ENCODE peak calls at places on chromosomes 12 and 14, in four cellular contexts. Q is PC-3, T is MM.1S, V is neural progenitor cell. K is an unnamed sample. For H3K4me1, the result is how much of the 10 kb centered on the place peaks cover.

GRCh38 chr14:75201087-75201486 is 24.7 kb upstream of the TMED10 start:
- DNase-seq in Q (no peak), T (no peak), V (no peak), K (peak)

GRCh38 chr12:94175763-94176660 is 27.6 kb downstream of the PLXNC1 start:
- DNase-seq in Q (peak), T (no peak), V (no peak), K (no peak)

GRCh38 chr14:95185452-95186392 is 28.4 kb upstream of the DICER1 start:
- DNase-seq in Q (no peak), T (no peak), V (no peak), K (no peak)

GRCh38 chr12:114636723-114637480 is 47.1 kb downstream of the TBX3 start:
- DNase-seq in Q (peak), T (no peak), V (peak), K (peak)

GRCh38 chr12:106234513-106234912 is 13.3 kb downstream of the CKAP4 start:
- DNase-seq in Q (peak), T (no peak), V (no peak), K (no peak)

GRCh38 chr12:11863478-11863906 is 207.2 kb upstream of the BCL2L14 start:
- DNase-seq in Q (no peak), T (no peak), V (no peak), K (peak)

GRCh38 chr12:119659289-119659897 is 8.5 kb upstream of the PRKAB1 start:
- DNase-seq in Q (peak), T (peak), V (peak), K (peak)

GRCh38 chr14:68568907-68569545 is 223.8 kb downstream of the ZFP36L1 start:
- DNase-seq in Q (no peak), T (no peak), V (peak), K (no peak)

GRCh38 chr14:64788706-64789105 is 84.5 kb downstream of the PLEKHG3 start:
- DNase-seq in Q (peak), T (no peak), V (no peak), K (peak)

GRCh38 chr12:56037161-56037560 is 4.6 kb upstream of the RPS26 start:
- DNase-seq in Q (no peak), T (no peak), V (no peak), K (no peak)

GRCh38 chr12:49893753-49894752 is 9.6 kb downstream of the FAIM2 start:
- DNase-seq in Q (peak), T (no peak), V (no peak), K (peak)

GRCh38 chr14:104118006-104118844 is 20.2 kb upstream of the KIF26A start:
- DNase-seq in Q (no peak), T (no peak), V (no peak), K (no peak)

GRCh38 chr12:61525331-61525730 is 734.9 kb upstream of the USP15 start:
- DNase-seq in Q (no peak), T (no peak), V (no peak), K (no peak)

GRCh38 chr12:101902641-101903040 is 25.3 kb downstream of the DRAM1 start:
- DNase-seq in Q (no peak), T (no peak), V (no peak), K (no peak)

GRCh38 chr12:79420146-79420618 is 270.6 kb downstream of the PAWR start:
- DNase-seq in Q (peak), T (peak), V (peak), K (peak)

GRCh38 chr14:56949828-56950227 is 139.5 kb upstream of the OTX2 start:
- DNase-seq in Q (no peak), T (no peak), V (no peak), K (no peak)

GRCh38 chr14:104931323-104931770 is 6.7 kb downstream of the PLD4 start:
- DNase-seq in Q (no peak), T (no peak), V (no peak), K (no peak)

GRCh38 chr12:121427556-121428055 is 27.7 kb downstream of the RNF34 start:
- DNase-seq in Q (no peak), T (no peak), V (no peak), K (no peak)

GRCh38 chr14:32808574-32809098 is 130.0 kb upstream of the NPAS3 start:
- DNase-seq in Q (peak), T (no peak), V (no peak), K (peak)

GRCh38 chr14:93858896-93859295 is 68.2 kb upstream of the FAM181A start:
- DNase-seq in Q (no peak), T (no peak), V (no peak), K (no peak)

GRCh38 chr12:98698603-98699463 is 53.7 kb downstream of the APAF1 start:
- DNase-seq in Q (peak), T (peak), V (no peak), K (no peak)

GRCh38 chr12:47820631-47821345 is 1.1 kb upstream of the HDAC7 start:
- DNase-seq in Q (peak), T (no peak), V (peak), K (peak)

GRCh38 chr12:58491296-58491695 is 429.0 kb downstream of the LRIG3 start:
- DNase-seq in Q (peak), T (no peak), V (no peak), K (peak)

GRCh38 chr12:82880442-82880901 is 193.8 kb downstream of the TMTC2 start:
- DNase-seq in Q (no peak), T (no peak), V (peak), K (no peak)

GRCh38 chr14:84482256-84483071 is 1047.5 kb upstream of the FLRT2 start:
- DNase-seq in Q (peak), T (no peak), V (peak), K (no peak)

GRCh38 chr12:117279606-117280005 is 81.8 kb downstream of the NOS1 start:
- DNase-seq in Q (no peak), T (no peak), V (no peak), K (no peak)

GRCh38 chr12:100427078-100427477 is 46.6 kb upstream of the NR1H4 start:
- DNase-seq in Q (peak), T (no peak), V (no peak), K (peak)

GRCh38 chr12:95805864-95806669 is 15.5 kb upstream of the NTN4 start:
- DNase-seq in Q (peak), T (no peak), V (no peak), K (peak)

DNA sequence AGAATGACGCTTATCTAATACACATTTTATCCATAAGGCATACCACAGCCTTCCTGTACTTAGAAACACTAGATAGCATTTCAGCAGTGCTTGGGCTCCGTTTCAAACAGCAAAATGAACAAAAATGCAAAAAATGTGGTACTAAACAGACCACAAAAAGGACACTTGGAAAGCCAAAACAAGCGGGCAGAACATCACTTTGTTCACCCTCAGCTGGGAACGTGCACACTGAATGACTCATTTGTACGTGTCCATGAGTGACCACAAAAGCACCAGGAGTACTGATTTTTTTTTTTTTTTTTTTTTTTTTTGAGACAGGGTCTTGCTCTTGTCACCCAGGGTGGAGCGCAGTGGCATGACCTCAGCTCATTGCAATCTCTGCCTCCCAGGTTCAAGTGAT is 8.9 kb upstream of the FOXN3 start:
- DNase-seq in Q (peak), T (no peak), V (no peak), K (peak)
- H3K4me1 ChIP-seq in Q (under half), T (under half), V (under half), K (under half)

GRCh38 chr14:22164616-22165015 is 424.4 kb downstream of the DAD1 start:
- DNase-seq in Q (peak), T (no peak), V (no peak), K (no peak)

GRCh38 chr14:22163051-22163450 is 426.0 kb downstream of the DAD1 start:
- DNase-seq in Q (peak), T (peak), V (peak), K (peak)

DNA sequence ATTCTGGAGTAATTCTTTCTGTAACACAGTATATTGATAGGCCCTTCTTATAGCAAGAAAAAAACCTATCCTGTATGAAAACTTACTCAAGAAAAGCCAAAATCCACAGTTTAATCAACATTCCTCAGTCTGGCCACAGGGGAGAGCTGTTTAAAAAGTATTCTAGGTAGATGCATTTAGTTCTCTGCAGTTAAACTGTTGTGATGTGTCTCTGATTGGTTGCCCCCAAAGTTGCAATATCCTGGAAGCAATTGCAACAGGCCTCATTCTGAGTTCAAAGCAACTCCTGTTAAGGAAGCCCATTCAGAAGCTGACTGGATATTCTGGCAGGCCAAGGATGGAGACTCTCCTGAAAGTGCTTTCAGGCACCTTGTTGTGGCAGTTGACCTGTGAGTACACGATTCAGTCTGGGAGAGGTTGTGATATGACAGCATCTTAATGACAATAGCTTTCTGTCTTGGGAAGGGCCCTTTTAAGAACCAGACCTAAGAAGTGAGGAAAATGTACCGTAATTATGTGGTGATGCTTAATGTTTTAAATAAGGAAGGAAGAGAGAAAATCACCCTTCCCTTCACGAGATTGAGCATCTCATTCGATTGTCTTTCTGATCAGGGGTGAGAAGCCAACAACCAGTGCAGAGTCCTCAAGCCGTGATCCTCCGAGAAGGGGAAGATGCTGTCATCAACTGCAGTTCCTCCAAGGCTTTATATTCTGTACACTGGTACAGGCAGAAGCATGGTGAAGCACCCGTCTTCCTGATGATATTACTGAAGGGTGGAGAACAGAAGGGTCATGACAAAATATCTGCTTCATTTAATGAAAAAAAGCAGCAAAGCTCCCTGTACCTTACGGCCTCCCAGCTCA is 420.7 kb downstream of the DAD1 start:
- DNase-seq in Q (peak), T (no peak), V (no peak), K (no peak)
- TF ChIP-seq CTCF in Q (no peak), T (no peak), V (peak), K (peak)

DNA sequence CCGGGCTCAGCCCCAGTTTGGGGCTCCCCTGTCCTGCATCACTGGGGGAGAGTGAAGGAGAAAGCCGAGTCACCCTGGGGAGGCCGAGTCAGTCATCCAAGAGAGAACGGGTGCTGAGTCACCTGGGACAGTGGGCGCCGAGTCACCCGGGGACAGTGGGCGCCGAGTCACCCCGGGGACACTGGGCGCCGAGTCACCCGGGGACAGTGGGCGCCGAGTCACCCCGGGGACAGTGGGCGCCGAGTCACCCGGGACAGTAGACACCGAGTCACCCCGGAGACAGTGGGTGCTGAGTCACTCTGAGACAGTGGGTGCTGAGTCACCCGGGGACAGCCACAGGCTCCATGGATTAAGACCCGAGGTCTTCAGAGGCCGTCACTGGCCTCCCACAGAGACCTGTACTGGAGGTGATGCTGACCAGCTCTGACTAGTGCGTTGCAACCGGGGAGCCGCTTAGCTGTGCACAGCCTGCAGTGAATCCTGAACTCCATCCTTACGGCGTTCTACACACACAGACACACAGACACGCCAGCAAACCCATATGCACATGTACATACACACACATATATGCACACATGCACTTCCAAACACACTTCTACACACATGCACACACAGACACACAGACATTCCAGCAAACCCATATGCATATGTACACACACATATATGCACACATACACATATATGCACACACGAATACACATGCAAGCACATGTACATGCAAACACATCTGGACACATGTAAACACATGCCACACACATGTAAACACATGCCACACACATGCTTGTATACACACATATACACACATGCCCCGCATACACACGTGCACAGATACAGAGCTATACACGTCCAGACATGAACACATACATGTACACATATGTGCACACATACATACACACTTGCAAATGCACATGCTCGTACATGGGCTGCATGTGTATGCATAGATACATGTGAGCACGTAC is 64.9 kb upstream of the GALNT9 start:
- DNase-seq in Q (peak), T (no peak), V (no peak), K (no peak)
- TF ChIP-seq EZH2phosphoT487 in Q (no peak), T (no peak), V (no peak), K (no peak)

DNA sequence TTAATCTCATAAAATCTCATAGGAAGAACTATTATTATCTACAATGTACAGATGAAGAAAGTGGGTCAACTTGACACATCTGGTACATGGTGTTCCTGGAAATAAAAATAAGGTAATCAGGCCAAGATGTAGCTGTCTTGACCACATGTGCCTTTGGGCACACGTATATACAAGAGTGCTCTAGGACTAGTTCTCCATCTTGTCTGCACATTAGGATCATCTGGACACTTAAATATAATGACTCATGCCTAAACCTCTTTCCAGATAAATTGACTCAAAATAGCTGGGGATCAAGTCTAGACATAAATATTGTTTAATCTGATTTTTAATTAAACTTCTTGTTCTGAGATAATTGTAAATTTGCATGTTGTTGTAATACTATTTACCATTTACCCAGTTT is 182.6 kb downstream of the CNTN1 start:
- DNase-seq in Q (no peak), T (no peak), V (no peak), K (no peak)
- H3K4me1 ChIP-seq in Q (under half), T (under half), V (under half), K (under half)

GRCh38 chr12:131213896-131214442 is 260.3 kb downstream of the ADGRD1 start:
- DNase-seq in Q (no peak), T (no peak), V (no peak), K (no peak)
- TF ChIP-seq CTCF in Q (no peak), T (no peak), V (no peak), K (no peak)

GRCh38 chr12:64385468-64385867 is 5.1 kb downstream of the C12orf56 start:
- DNase-seq in Q (peak), T (no peak), V (no peak), K (no peak)
- TF ChIP-seq EZH2phosphoT487 in Q (no peak), T (no peak), V (no peak), K (no peak)

GRCh38 chr14:99235578-99235977 is 36.4 kb downstream of the BCL11B start:
- DNase-seq in Q (no peak), T (no peak), V (no peak), K (no peak)

GRCh38 chr14:99232406-99233214 is 39.4 kb downstream of the BCL11B start:
- DNase-seq in Q (no peak), T (no peak), V (no peak), K (no peak)

GRCh38 chr14:99234982-99235491 is 37.0 kb downstream of the BCL11B start:
- DNase-seq in Q (no peak), T (no peak), V (peak), K (peak)

GRCh38 chr14:99233222-99234035 is 38.6 kb downstream of the BCL11B start:
- DNase-seq in Q (no peak), T (no peak), V (no peak), K (no peak)

DNA sequence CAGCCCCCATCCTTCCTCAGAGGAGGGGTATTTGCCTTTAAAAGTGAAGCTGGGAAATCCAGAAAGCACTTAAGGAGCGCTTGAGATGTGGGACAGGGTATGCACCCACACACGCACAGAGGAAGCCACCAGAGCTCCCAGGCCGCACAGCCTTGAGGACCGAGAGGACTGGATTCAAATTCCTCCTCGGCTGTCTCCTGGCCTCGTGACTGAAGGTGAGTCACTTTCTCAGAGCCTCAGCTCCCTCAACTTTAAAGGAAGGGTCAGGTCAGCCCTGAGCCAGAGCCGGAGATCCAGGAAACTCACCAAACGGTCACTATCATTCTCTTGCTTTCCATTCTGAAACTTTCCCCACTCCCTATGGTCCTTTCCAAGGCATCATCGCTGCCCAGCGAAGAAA is 37.6 kb downstream of the BCL11B start:
- DNase-seq in Q (no peak), T (no peak), V (no peak), K (no peak)
- H3K4me1 ChIP-seq in Q (under half), T (under half), V (under half), K (under half)

GRCh38 chr14:105931808-105932483 is 405.6 kb downstream of the TMEM121 start:
- DNase-seq in Q (peak), T (no peak), V (no peak), K (no peak)
- TF ChIP-seq CTCF in Q (peak), T (no peak), V (no peak), K (no peak)

DNA sequence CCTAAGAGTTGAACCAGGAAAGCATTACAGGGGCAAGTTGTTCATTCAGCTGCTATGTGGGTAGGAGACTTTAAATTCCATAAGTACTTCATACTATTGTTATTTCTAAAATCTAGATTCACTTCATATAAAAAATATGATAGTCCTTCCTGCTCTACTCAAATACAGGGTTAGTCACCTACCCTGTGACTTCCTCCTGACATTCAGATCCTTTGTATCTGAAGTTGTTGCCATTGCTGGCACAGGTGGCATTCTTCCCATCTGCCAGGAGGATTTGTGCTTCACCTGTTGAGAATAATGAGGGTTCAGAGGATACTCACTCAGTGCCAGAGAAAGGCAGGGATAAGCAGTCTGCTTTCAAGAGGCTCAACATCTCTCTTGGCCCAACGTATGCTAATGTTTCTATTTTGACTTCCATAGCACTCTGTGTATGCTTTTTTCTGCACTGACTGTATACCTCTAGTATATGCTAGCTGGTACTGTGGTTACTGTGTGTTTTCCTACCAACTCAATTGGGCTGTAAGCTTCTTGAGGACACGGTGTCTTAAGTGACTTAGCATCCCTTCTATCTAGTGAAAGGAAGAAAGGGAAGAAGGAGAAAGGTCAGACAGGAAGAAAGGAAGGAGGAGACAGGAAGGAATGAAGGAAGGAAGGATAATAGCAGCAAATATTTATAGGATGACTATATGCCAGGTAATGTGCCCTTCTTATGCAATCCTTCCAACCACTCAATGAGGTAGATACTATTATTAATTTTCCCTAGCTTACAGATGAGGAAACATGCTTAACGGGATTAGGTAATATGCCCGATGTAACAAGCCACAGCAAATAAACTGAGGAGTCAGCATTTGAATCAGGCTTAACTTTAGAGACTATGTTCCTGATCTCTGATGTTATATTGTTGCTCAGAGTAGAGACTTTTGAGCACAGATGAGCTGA is 38.5 kb upstream of the FGF6 start:
- DNase-seq in Q (peak), T (no peak), V (no peak), K (no peak)
- TF ChIP-seq EZH2phosphoT487 in Q (no peak), T (no peak), V (no peak), K (no peak)